ENCODE peak calls at places on chromosome 9, in ten cellular contexts. N is AG04450, Y is psoas muscle, I is choroid plexus epithelial cell, E is astrocyte, S is left ventricle myocardium inferior, Z is cardiac fibroblast, C is MM.1S, G is fibroblast of mammary gland, Q is fibroblast of lung. F is an unnamed sample.

GRCh38 chr9:69223605-69224004 is 49.5 kb downstream of the TJP2 start:
- DNase-seq in N (peak), Y (no peak), I (peak), E (peak), S (no peak), Z (peak), C (no peak), G (peak), Q (peak), F (peak)

GRCh38 chr9:135085830-135086546 is 1.5 kb upstream of the OLFM1 start:
- DNase-seq in N (peak), Y (peak), I (peak), E (peak), S (peak), Z (peak), C (peak), G (peak), Q (peak), F (peak)

GRCh38 chr9:110189001-110189400 is 19.0 kb downstream of the C9orf152 start:
- DNase-seq in N (no peak), Y (no peak), I (peak), E (no peak), S (peak), Z (no peak), C (no peak), G (no peak), Q (peak), F (no peak)

GRCh38 chr9:127887792-127888191 is 10.3 kb upstream of the AK1 start:
- DNase-seq in N (no peak), Y (no peak), I (peak), E (no peak), S (no peak), Z (no peak), C (no peak), G (no peak), Q (no peak), F (no peak)

GRCh38 chr9:22010881-22011625 is 1.9 kb upstream of the CDKN2B start:
- DNase-seq in N (no peak), Y (no peak), I (peak), E (no peak), S (no peak), Z (peak), C (no peak), G (peak), Q (peak), F (no peak)

GRCh38 chr9:127204771-127205470 is 59.7 kb upstream of the GARNL3 start:
- DNase-seq in N (no peak), Y (peak), I (peak), E (no peak), S (peak), Z (peak), C (no peak), G (peak), Q (peak), F (peak)

GRCh38 chr9:131618071-131618479 is 72.8 kb downstream of the PRRT1B start:
- DNase-seq in N (no peak), Y (peak), I (no peak), E (no peak), S (peak), Z (peak), C (no peak), G (no peak), Q (no peak), F (peak)

GRCh38 chr9:119963258-119963797 is 594.1 kb upstream of the BRINP1 start:
- DNase-seq in N (no peak), Y (no peak), I (peak), E (peak), S (no peak), Z (peak), C (no peak), G (peak), Q (peak), F (peak)

GRCh38 chr9:135088979-135089847 is 1.7 kb downstream of the OLFM1 start:
- DNase-seq in N (no peak), Y (no peak), I (no peak), E (no peak), S (no peak), Z (no peak), C (no peak), G (no peak), Q (no peak), F (no peak)

GRCh38 chr9:13478235-13478634 is 198.7 kb upstream of the MPDZ start:
- DNase-seq in N (no peak), Y (no peak), I (peak), E (peak), S (no peak), Z (no peak), C (no peak), G (no peak), Q (peak), F (no peak)

GRCh38 chr9:93097496-93098205 is 1.6 kb downstream of the CARD19 start:
- DNase-seq in N (no peak), Y (no peak), I (no peak), E (no peak), S (no peak), Z (no peak), C (no peak), G (no peak), Q (no peak), F (no peak)

GRCh38 chr9:135919318-135919717 is 12.0 kb upstream of the CAMSAP1 start:
- DNase-seq in N (no peak), Y (no peak), I (no peak), E (no peak), S (no peak), Z (no peak), C (no peak), G (no peak), Q (no peak), F (no peak)

GRCh38 chr9:127693143-127693542 is 13.6 kb upstream of the CFAP157 start:
- DNase-seq in N (no peak), Y (no peak), I (no peak), E (no peak), S (no peak), Z (no peak), C (no peak), G (no peak), Q (no peak), F (no peak)

GRCh38 chr9:87894998-87895625 is 12.4 kb downstream of the SPATA31E1 start:
- DNase-seq in N (no peak), Y (no peak), I (no peak), E (no peak), S (no peak), Z (no peak), C (no peak), G (no peak), Q (no peak), F (no peak)

GRCh38 chr9:79023134-79023577 is 548.6 kb upstream of the TLE4 start:
- DNase-seq in N (peak), Y (no peak), I (peak), E (peak), S (no peak), Z (peak), C (no peak), G (peak), Q (peak), F (peak)

GRCh38 chr9:96565684-96566360 is 53.8 kb downstream of the CDC14B start:
- DNase-seq in N (no peak), Y (no peak), I (peak), E (peak), S (no peak), Z (peak), C (no peak), G (peak), Q (peak), F (peak)

GRCh38 chr9:96566401-96567202 is 53.0 kb downstream of the CDC14B start:
- DNase-seq in N (no peak), Y (peak), I (peak), E (peak), S (peak), Z (peak), C (peak), G (peak), Q (peak), F (peak)

GRCh38 chr9:96564217-96564616 is 55.4 kb downstream of the CDC14B start:
- DNase-seq in N (no peak), Y (no peak), I (no peak), E (no peak), S (no peak), Z (no peak), C (no peak), G (no peak), Q (no peak), F (no peak)

DNA sequence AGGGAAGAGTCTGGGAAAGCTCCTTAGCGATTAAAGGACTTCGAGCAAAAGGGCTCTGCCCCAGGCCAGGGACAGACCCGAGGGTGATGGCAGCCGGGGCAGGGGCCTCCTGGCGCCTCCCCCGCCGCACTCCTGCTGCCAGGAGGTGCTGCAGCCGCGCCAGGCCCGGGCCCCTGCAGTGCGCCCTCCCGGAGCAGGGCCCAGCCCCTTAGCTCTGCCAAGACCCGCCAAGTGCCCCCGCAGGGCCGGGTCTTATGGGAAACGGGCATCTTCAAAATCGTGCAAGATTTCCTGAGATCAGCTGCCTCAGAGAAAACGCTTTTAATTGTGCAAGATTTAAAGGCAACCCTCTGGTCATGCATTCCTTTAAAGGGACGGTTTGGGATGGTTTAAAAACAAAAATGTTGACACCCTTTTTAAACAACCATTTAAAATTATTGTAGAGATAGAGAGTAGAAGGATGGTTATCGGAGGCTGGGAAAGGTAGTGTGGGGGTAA is 52.4 kb downstream of the CDC14B start:
- DNase-seq in N (no peak), Y (peak), I (peak), E (no peak), S (no peak), Z (peak), C (no peak), G (peak), Q (peak), F (no peak)
- TF ChIP-seq CTCF in N (no peak), Y (no peak), I (no peak), E (no peak), S (no peak), Z (no peak), C (no peak), G (no peak), Q (no peak), F (no peak)

GRCh38 chr9:81227507-81228245 is 461.7 kb downstream of the TLE1 start:
- DNase-seq in N (no peak), Y (no peak), I (no peak), E (no peak), S (no peak), Z (no peak), C (no peak), G (no peak), Q (no peak), F (no peak)
- TF ChIP-seq CTCF in N (no peak), Y (no peak), I (no peak), E (no peak), S (no peak), Z (no peak), C (no peak), G (no peak), Q (no peak), F (no peak)

GRCh38 chr9:101027733-101028345 is 688 bp upstream of the PLPPR1 start:
- DNase-seq in N (no peak), Y (no peak), I (no peak), E (no peak), S (no peak), Z (no peak), C (no peak), G (no peak), Q (no peak), F (no peak)

GRCh38 chr9:101030022-101030391 is 1.5 kb downstream of the PLPPR1 start:
- DNase-seq in N (no peak), Y (no peak), I (no peak), E (no peak), S (no peak), Z (no peak), C (no peak), G (no peak), Q (no peak), F (no peak)

GRCh38 chr9:101029300-101030021 is 934 bp downstream of the PLPPR1 start:
- DNase-seq in N (no peak), Y (no peak), I (peak), E (no peak), S (no peak), Z (no peak), C (no peak), G (no peak), Q (no peak), F (no peak)

GRCh38 chr9:101027246-101027645 is 1.3 kb upstream of the PLPPR1 start:
- DNase-seq in N (no peak), Y (no peak), I (no peak), E (no peak), S (no peak), Z (no peak), C (no peak), G (no peak), Q (no peak), F (no peak)

DNA sequence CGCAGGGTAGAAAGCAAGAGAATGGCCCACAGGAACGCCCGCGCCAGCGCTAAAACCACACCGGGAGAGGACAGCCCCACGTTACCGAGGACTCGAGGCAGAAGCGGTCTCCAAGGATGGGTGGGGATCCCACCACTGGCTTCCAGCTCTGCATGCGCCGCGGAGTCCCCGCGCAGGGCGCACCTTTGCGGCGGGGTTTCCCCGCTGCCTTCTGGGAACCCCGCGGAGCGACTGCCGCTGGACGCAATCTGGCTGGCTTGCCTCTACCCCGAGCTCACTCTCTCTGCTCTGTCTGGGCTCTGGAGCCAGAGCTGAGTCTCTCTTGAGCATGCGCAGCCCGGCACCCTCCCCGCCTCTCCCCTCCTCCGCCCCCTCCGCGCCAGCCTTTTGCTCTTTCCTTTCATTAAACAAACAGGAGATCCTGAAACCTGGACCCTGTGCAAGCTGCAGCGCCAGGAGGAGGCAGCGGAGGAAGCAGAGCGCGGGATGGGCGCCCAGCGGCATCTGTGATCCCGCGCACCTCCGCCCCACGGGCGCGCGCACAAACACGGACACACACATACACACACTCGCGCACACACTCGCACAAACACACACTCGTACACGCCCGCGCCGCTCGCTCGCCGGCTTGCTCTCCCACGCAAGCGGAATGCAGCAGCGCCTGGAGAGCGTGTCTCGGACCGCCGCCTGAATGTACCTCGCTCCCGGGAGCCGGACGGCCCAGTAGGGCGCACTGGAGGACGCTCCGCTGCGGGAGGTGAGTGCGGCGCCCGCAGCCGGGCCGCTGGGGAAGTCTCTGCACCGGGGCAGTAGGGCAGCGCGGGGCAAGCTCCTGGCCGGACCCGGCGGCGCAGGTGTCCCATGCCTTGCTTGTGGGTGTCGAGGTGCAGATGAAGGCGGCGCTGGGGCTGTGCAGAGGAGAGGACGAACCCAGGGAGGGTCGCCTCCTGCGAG is at the start of gene PLPPR1:
- DNase-seq in N (no peak), Y (peak), I (peak), E (peak), S (peak), Z (peak), C (peak), G (peak), Q (peak), F (no peak)
- TF ChIP-seq CTCF in N (no peak), Y (no peak), I (no peak), E (no peak), S (no peak), Z (no peak), C (no peak), G (no peak), Q (no peak), F (no peak)

DNA sequence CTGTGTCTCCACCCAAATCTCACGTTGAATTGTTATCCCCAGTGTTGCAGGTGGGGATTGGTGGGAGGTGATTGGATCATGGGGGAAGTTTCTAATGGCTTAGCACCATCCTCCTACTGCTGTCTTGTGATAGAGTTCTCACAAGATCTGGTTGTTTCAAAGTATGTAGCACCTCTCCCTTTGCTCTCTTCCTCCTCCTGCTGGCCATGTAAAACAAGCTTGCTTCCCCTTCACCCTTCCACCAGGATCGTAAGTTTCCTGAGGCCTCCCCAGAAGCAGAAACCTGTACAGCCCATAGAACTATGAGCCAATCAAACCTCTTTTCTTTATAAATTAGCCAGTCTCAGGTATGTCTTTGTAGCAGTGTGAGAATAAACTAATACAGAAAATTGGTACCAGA is 214.7 kb upstream of the C9orf72 start:
- DNase-seq in N (no peak), Y (no peak), I (peak), E (no peak), S (no peak), Z (peak), C (no peak), G (no peak), Q (no peak), F (no peak)
- TF ChIP-seq CTCF in N (no peak), Y (no peak), I (peak), E (peak), S (no peak), Z (peak), C (peak), G (no peak), Q (no peak), F (no peak)

DNA sequence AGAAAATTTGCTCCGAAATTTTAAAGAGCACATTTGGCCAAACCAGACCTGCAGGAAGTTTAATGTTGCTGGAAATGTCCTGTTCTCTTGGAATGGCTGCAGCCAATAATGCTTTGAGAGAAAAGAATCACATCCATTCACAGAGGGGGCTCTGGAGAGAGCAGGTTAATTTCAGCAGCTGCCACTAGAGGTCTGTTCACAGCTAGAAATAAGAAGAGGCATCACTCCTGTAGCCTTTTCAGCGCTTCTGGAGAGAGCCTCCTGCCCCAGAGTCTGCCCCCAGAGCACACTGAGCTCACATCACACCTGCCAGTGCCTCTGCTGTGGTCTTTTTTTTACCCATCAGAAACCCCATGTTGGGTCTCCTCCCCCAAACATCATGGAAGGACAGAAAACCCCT is 124.8 kb upstream of the RAD23B start:
- DNase-seq in N (no peak), Y (no peak), I (peak), E (no peak), S (no peak), Z (peak), C (no peak), G (peak), Q (peak), F (peak)
- TF ChIP-seq CTCF in N (peak), Y (peak), I (peak), E (peak), S (peak), Z (peak), C (no peak), G (peak), Q (peak), F (peak)

DNA sequence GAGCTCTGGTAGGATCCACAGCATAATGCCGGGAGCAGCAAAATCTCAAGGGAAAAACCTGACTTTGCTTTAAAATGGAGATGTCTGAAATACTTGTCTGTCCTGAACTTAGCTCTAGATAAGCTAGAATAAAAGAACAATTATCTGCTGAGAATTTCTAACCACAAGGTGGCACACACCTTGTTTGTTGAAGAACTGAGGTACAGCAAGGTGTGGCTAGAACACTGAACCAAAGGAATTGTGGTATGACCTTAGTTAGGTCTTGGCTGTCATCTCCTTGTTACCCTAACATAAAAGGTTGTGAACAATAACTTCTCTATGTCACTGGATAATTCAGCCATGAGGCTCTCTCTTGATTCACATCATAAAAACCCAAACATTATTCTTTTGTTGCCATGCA is 72.3 kb upstream of the ANXA1 start:
- DNase-seq in N (no peak), Y (no peak), I (no peak), E (no peak), S (no peak), Z (peak), C (peak), G (no peak), Q (no peak), F (peak)
- TF ChIP-seq CTCF in N (no peak), Y (no peak), I (no peak), E (no peak), S (no peak), Z (no peak), C (peak), G (no peak), Q (no peak), F (peak)

DNA sequence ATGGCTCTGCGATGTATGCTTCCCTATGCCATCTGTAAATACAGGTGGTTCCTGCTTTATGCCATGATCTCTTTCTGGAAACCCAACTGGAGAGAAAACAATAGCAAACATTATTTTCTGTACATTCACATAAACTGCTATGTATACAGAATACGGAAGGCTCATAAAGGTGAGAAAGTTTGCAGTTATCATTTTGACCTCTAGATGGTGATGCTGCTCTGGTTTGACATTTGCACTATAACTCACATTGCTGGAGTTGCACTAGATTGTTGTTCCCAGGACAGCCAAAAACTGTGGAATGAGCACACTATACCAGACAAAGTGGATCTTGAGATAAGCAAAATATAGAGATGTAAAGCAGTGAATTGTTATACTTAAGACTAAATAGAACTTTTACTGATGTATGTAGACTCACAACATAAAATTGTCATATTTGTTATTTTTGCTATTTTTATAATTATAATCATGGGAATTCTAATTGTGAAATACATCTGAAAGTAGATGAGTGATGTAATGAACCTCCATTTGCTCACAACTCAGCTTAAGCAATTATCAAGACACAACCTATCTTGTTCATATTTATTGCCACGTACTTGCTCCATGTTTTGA is 246.5 kb downstream of the PTPRD start:
- DNase-seq in N (no peak), Y (no peak), I (peak), E (peak), S (no peak), Z (peak), C (peak), G (peak), Q (peak), F (peak)
- TF ChIP-seq CTCF in N (peak), Y (peak), I (peak), E (peak), S (peak), Z (peak), C (peak), G (peak), Q (peak), F (peak)

GRCh38 chr9:108874058-108874788 is 12.2 kb downstream of the ACTL7A start:
- DNase-seq in N (no peak), Y (no peak), I (no peak), E (no peak), S (no peak), Z (no peak), C (no peak), G (no peak), Q (no peak), F (no peak)
- TF ChIP-seq CTCF in N (no peak), Y (no peak), I (no peak), E (no peak), S (no peak), Z (no peak), C (no peak), G (no peak), Q (no peak), F (no peak)